ENCODE peak calls at places on chromosomes 6 and 20, in nine cellular contexts. M is BJ, O is AG10803, A is IMR-90, C is fibroblast of the aortic adventitia, I is pancreas, F is astrocyte of the spinal cord, W is H9, T is AG04450. H is an unnamed sample.

GRCh38 chr6:79525272-79526100 is 11.7 kb downstream of the LCA5 start:
- DNase-seq in I (no peak), A (peak; percentile 47), M (no peak), O (no peak), T (no peak), C (peak; percentile 11), W (peak; percentile 40), F (peak; percentile 46), H (no peak)

GRCh38 chr6:129359811-129360787 is 349.9 kb downstream of the ARHGAP18 start:
- DNase-seq in A (no peak), F (no peak), I (no peak), M (peak; percentile 37), O (peak; percentile 53), T (no peak), W (no peak), C (no peak), H (no peak)

GRCh38 chr6:133568970-133569889 is 319.7 kb upstream of the TCF21 start:
- DNase-seq in W (peak; percentile 53), F (peak; percentile 82), C (peak; percentile 89), O (peak; percentile 73), I (no peak), A (peak; percentile 91), T (peak; percentile 58), M (peak; percentile 28), H (no peak)

GRCh38 chr6:133609404-133610270 is 279.3 kb upstream of the TCF21 start:
- DNase-seq in C (peak; percentile 99), F (peak; percentile 99), M (peak; percentile 80), A (peak; percentile 100), T (peak; percentile 100), O (peak; percentile 99), I (no peak), W (no peak), H (no peak)

GRCh38 chr20:37095108-37095608 is 639 bp downstream of the RBL1 start:
- DNase-seq in I (no peak), W (no peak), F (no peak), M (no peak), C (peak; percentile 10), T (no peak), O (no peak), A (no peak), H (no peak)

GRCh38 chr6:78302411-78302810 is 564.9 kb upstream of the IRAK1BP1 start:
- DNase-seq in W (no peak), C (no peak), F (no peak), O (no peak), A (no peak), M (no peak), T (no peak), I (no peak), H (no peak)

GRCh38 chr20:41268917-41269652 is 48.4 kb downstream of the ZHX3 start:
- DNase-seq in I (no peak), F (no peak), M (no peak), T (no peak), C (no peak), A (no peak), O (peak; percentile 43), W (no peak), H (no peak)

GRCh38 chr6:9224539-9224938 is 789.2 kb upstream of the SLC35B3 start:
- DNase-seq in C (no peak), I (no peak), O (peak; percentile 37), W (no peak), A (no peak), F (no peak), M (no peak), T (no peak), H (no peak)

GRCh38 chr6:151087861-151088598 is 151.7 kb upstream of the AKAP12 start:
- DNase-seq in M (no peak), W (no peak), C (peak; percentile 80), A (peak; percentile 82), O (peak; percentile 91), I (no peak), F (peak; percentile 64), T (no peak), H (peak; percentile 28)

GRCh38 chr6:32075781-32076494 is 33.2 kb downstream of the TNXB start:
- DNase-seq in A (no peak), W (no peak), T (no peak), O (no peak), M (no peak), F (no peak), I (no peak), C (no peak), H (no peak)

GRCh38 chr6:30075094-30075986 is at the start of gene RNF39:
- DNase-seq in A (no peak), C (no peak), F (no peak), T (no peak), W (no peak), I (peak; percentile 67), O (no peak), M (no peak), H (no peak)

GRCh38 chr6:30074331-30075093 is 1.1 kb downstream of the RNF39 start:
- DNase-seq in F (no peak), M (no peak), A (no peak), O (no peak), I (no peak), T (no peak), C (no peak), W (peak; percentile 82), H (no peak)

GRCh38 chr6:30076333-30076732 is 764 bp upstream of the RNF39 start:
- DNase-seq in O (no peak), W (no peak), I (no peak), C (no peak), T (no peak), M (no peak), A (no peak), F (no peak), H (no peak)

GRCh38 chr6:30077218-30077617 is 1.6 kb upstream of the RNF39 start:
- DNase-seq in W (no peak), F (no peak), A (no peak), I (no peak), C (no peak), T (no peak), M (no peak), O (no peak), H (no peak)

DNA sequence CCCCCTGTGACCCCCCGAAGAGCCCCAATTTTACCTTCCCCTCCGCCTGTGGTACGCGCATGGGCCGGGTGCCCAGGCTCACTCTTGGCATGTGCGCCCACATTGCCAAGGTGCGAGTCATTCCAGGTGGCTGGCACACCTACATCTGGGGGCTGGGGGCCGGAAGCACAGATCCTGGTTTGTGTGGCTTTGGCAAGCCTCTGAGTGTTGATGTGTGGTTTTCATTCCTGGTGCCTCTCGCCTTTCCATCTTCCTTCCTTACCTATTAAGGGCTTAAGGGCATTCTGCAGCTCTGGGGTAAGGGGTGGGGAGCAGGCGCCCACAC is 380 bp upstream of the RNF39 start:
- DNase-seq in F (no peak), T (no peak), C (no peak), M (no peak), W (peak; percentile 63), A (no peak), I (peak; percentile 76), O (no peak), H (no peak)
- TF ChIP-seq CTCF in F (no peak), T (no peak), C (no peak), M (no peak), W (no peak), A (no peak), I (no peak), O (no peak), H (no peak)

DNA sequence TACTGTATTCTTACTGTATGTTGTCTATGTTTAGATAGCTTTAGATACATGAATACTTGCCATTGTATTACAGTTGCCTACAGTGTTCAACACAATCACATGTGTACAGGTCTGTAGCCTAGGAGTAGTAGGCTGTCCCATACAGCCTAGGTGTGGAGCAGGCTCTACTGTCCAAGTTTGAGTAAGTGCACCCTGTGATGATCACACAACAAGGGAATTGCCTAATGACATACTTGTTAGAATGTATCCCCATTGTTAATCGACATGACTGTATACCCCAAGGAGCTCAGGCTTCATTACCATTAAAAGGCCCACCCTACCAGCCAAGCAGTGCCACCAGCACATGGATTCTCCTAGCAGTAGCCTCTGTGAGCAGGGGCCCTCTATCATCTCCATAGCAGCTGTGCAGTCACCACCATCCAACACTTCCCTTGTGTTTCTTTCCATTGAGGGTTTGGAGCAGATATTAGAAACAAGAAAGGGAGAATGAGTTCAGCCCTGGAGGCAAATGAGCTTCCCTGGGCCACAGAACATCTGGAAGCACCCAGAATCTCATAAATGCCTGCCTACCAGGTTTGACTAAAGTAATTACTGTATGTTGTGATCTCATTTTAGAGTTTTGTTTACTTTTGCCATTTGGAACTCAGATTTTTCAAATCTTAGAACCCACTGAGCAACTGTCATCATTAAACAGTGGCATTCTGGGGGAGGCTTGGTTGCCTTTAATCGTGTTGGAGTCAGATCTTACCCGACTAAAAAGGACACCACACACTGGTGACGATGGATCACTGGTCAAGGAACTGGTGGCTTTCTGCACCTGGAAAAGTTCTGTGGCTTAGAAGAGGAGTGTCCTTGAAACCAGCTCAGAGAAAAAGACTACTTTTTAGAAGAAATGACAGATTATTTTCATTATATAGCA is 104.8 kb downstream of the TULP4 start:
- DNase-seq in C (no peak), O (peak; percentile 22), F (no peak), I (no peak), A (peak; percentile 11), W (no peak), M (peak; percentile 19), T (no peak), H (no peak)
- TF ChIP-seq CTCF in C (no peak), O (no peak), F (no peak), I (no peak), A (no peak), W (no peak), M (no peak), T (no peak), H (no peak)

GRCh38 chr20:6525447-6526303 is 241.8 kb upstream of the BMP2 start:
- DNase-seq in W (peak; percentile 76), M (no peak), O (no peak), F (peak; percentile 24), C (no peak), A (peak; percentile 54), T (no peak), I (no peak), H (no peak)
- TF ChIP-seq CTCF in W (peak; percentile 64), M (peak; percentile 8), O (no peak), F (peak; percentile 25), C (no peak), A (no peak), T (peak; percentile 5), I (no peak), H (no peak)

GRCh38 chr6:167906899-167907298 is 80.2 kb downstream of the AFDN start:
- DNase-seq in C (peak; percentile 4), T (no peak), F (peak; percentile 6), W (no peak), I (no peak), O (no peak), A (no peak), M (no peak), H (no peak)

GRCh38 chr6:167904791-167905190 is 78.1 kb downstream of the AFDN start:
- DNase-seq in W (no peak), I (no peak), F (no peak), O (no peak), C (no peak), T (no peak), M (no peak), A (no peak), H (no peak)

GRCh38 chr6:167910007-167910406 is 83.3 kb downstream of the AFDN start:
- DNase-seq in O (no peak), T (no peak), A (no peak), M (no peak), C (no peak), F (no peak), I (no peak), W (no peak), H (no peak)

GRCh38 chr6:167910652-167911051 is 83.9 kb downstream of the AFDN start:
- DNase-seq in C (no peak), A (no peak), T (no peak), W (no peak), O (no peak), M (no peak), F (no peak), I (no peak), H (no peak)

GRCh38 chr6:167907837-167908681 is 81.3 kb downstream of the AFDN start:
- DNase-seq in A (peak; percentile 28), C (peak; percentile 39), T (no peak), F (peak; percentile 28), O (peak; percentile 24), W (no peak), I (no peak), M (no peak), H (no peak)
- TF ChIP-seq CTCF in A (peak; percentile 48), C (peak; percentile 51), T (peak; percentile 55), F (peak; percentile 55), O (peak; percentile 69), W (peak; percentile 58), I (peak; percentile 18), M (peak; percentile 59), H (peak; percentile 17)

H was measured in vagina.